ENCODE peak calls at places on chromosomes 11 and 22, in nine cellular contexts. H is NCI-H446, C is GM12865, U is HTR-8/SVneo, A is NCI-H460, K is NCI-H345, T is iris pigment epithelial cell, I is left cardiac atrium, O is NCI-H187 treated with DMSO at 0.1 percent for 48 hours. M is an unnamed sample.

GRCh38 chr11:110711776-110712642 is at the start of gene ARHGAP20:
- DNase-seq in A (no peak), I (peak; percentile 71), O (no peak), C (peak; percentile 48), U (peak; percentile 42), H (peak; percentile 74), T (peak; percentile 85), K (peak; percentile 85), M (no peak)

GRCh38 chr11:96211433-96211832 is 131.6 kb downstream of the MAML2 start:
- DNase-seq in A (no peak), T (no peak), U (no peak), C (no peak), I (no peak), O (no peak), K (no peak), H (no peak), M (no peak)

GRCh38 chr11:40819230-40819629 is 640.2 kb downstream of the LRRC4C start:
- DNase-seq in H (no peak), C (no peak), T (no peak), U (no peak), I (no peak), K (no peak), O (no peak), A (no peak), M (no peak)

GRCh38 chr11:37394236-37394870 is 796.3 kb upstream of the RAG2 start:
- DNase-seq in A (no peak), H (no peak), K (no peak), I (no peak), C (no peak), O (no peak), T (no peak), U (no peak), M (no peak)

GRCh38 chr22:29016067-29016938 is 45.3 kb downstream of the C22orf31 start:
- DNase-seq in C (no peak), K (no peak), A (no peak), O (no peak), H (no peak), T (no peak), I (no peak), U (no peak), M (no peak)

GRCh38 chr11:33539659-33540249 is 160.9 kb downstream of the C11orf91 start:
- DNase-seq in C (peak; percentile 41), H (no peak), A (no peak), U (no peak), I (no peak), K (no peak), T (no peak), O (no peak), M (no peak)

GRCh38 chr11:34194576-34195335 is 89.3 kb downstream of the NAT10 start:
- DNase-seq in U (no peak), C (no peak), A (no peak), K (no peak), H (no peak), I (no peak), T (no peak), O (no peak), M (no peak)

GRCh38 chr11:111759375-111759774 is 6.8 kb downstream of the PPP2R1B start:
- DNase-seq in H (no peak), O (no peak), K (no peak), C (no peak), A (no peak), U (no peak), T (no peak), I (no peak), M (no peak)

GRCh38 chr11:34788642-34789041 is 127.5 kb downstream of the APIP start:
- DNase-seq in T (no peak), O (no peak), U (no peak), C (no peak), I (no peak), A (no peak), K (no peak), H (no peak), M (no peak)

GRCh38 chr22:20552450-20552894 is 45.1 kb downstream of the MED15 start:
- DNase-seq in K (no peak), H (no peak), A (no peak), C (no peak), U (no peak), I (peak; percentile 86), T (no peak), O (no peak), M (no peak)

GRCh38 chr22:37627545-37627944 is 11.9 kb upstream of the SH3BP1 start:
- DNase-seq in H (no peak), O (no peak), K (no peak), I (no peak), C (peak; percentile 55), A (no peak), U (no peak), T (no peak), M (no peak)

GRCh38 chr11:624705-625635 is at the start of gene CDHR5:
- DNase-seq in T (no peak), H (no peak), A (no peak), I (no peak), K (no peak), C (no peak), U (no peak), O (no peak), M (no peak)

GRCh38 chr22:36238348-36239149 is 778 bp downstream of the APOL2 start:
- DNase-seq in U (no peak), A (no peak), H (no peak), K (peak; percentile 47), T (no peak), I (no peak), O (no peak), C (no peak), M (no peak)

GRCh38 chr11:46363455-46363920 is 16.2 kb downstream of the DGKZ start:
- DNase-seq in I (peak; percentile 73), K (no peak), O (no peak), H (no peak), A (no peak), C (no peak), T (no peak), U (no peak), M (no peak)

GRCh38 chr22:36021649-36022048 is 7.0 kb downstream of the RBFOX2 start:
- DNase-seq in U (no peak), K (no peak), T (peak; percentile 22), C (no peak), H (no peak), A (no peak), I (no peak), O (no peak), M (no peak)

GRCh38 chr11:68677432-68677831 is 6.9 kb upstream of the GAL start:
- DNase-seq in K (no peak), T (peak; percentile 69), C (no peak), A (no peak), H (peak; percentile 25), I (peak; percentile 57), O (no peak), U (peak; percentile 97), M (no peak)

GRCh38 chr11:47189100-47189834 is 3.0 kb upstream of the PACSIN3 start:
- DNase-seq in I (no peak), A (peak; percentile 73), K (no peak), C (no peak), T (peak; percentile 95), U (peak; percentile 62), H (no peak), O (no peak), M (no peak)

GRCh38 chr22:19292262-19293230 is 1.0 kb upstream of the CLTCL1 start:
- DNase-seq in O (peak; percentile 2), H (no peak), K (peak; percentile 8), C (no peak), A (no peak), U (no peak), I (no peak), T (no peak), M (no peak)

GRCh38 chr11:34997872-34998548 is 81.6 kb downstream of the PDHX start:
- DNase-seq in C (no peak), A (no peak), I (no peak), U (no peak), T (no peak), K (no peak), H (no peak), O (no peak), M (no peak)

GRCh38 chr22:20494978-20495860 is at the start of gene KLHL22:
- DNase-seq in H (peak; percentile 70), T (peak; percentile 38), O (no peak), U (no peak), I (peak; percentile 48), C (peak; percentile 54), K (peak; percentile 50), A (no peak), M (no peak)

GRCh38 chr22:39994566-39995345 is at the start of gene FAM83F:
- DNase-seq in C (no peak), K (no peak), U (no peak), I (no peak), H (no peak), A (no peak), T (no peak), O (no peak), M (no peak)

GRCh38 chr11:16605971-16606783 is 132.3 kb upstream of the C11orf58 start:
- DNase-seq in U (peak; percentile 84), C (peak; percentile 84), K (peak; percentile 92), A (peak; percentile 86), O (peak; percentile 66), T (peak; percentile 89), H (peak; percentile 94), I (peak; percentile 90), M (no peak)

GRCh38 chr11:18196532-18196931 is 23.9 kb downstream of the MRGPRX4 start:
- DNase-seq in I (no peak), T (no peak), O (no peak), C (no peak), H (no peak), A (no peak), U (no peak), K (no peak), M (no peak)

GRCh38 chr11:124311269-124311668 is 2.5 kb downstream of the OR8D1 start:
- DNase-seq in C (no peak), U (no peak), O (no peak), H (no peak), K (no peak), A (no peak), I (no peak), T (no peak), M (no peak)

GRCh38 chr22:40975346-40975745 is 24.2 kb downstream of the RBX1 start:
- DNase-seq in H (no peak), O (no peak), T (no peak), U (no peak), A (no peak), K (no peak), I (no peak), C (no peak), M (no peak)

GRCh38 chr22:28029201-28029948 is 110.3 kb upstream of the PITPNB start:
- DNase-seq in O (peak; percentile 45), K (peak; percentile 93), I (peak; percentile 78), U (peak; percentile 45), H (peak; percentile 94), A (no peak), T (no peak), C (no peak), M (no peak)

GRCh38 chr11:122709042-122709760 is 53.7 kb downstream of the UBASH3B start:
- DNase-seq in U (no peak), H (no peak), C (no peak), K (no peak), A (no peak), T (peak; percentile 66), O (no peak), I (no peak), M (no peak)

GRCh38 chr11:116910378-116910777 is 73.0 kb upstream of the APOA1 start:
- DNase-seq in A (no peak), I (no peak), K (no peak), T (peak; percentile 62), C (no peak), U (no peak), H (no peak), O (no peak), M (no peak)

GRCh38 chr22:29310065-29310862 is 3.8 kb downstream of the GAS2L1 start:
- DNase-seq in I (no peak), K (no peak), H (no peak), C (no peak), T (no peak), A (no peak), O (no peak), U (no peak), M (no peak)

GRCh38 chr11:27582686-27583085 is 76.1 kb upstream of the LIN7C start:
- DNase-seq in A (no peak), K (no peak), C (no peak), H (no peak), U (no peak), T (no peak), O (no peak), I (no peak), M (no peak)

GRCh38 chr22:34877506-34877905 is 188.5 kb upstream of the ISX start:
- DNase-seq in T (no peak), C (no peak), H (no peak), K (no peak), I (no peak), A (no peak), U (no peak), O (no peak), M (no peak)

M was measured in cortex of kidney.